ENCODE peak calls at places on chromosomes 3 and 15, in eight cellular contexts. W is mammary epithelial cell; U is body of pancreas; S is HCT116; C is breast epithelium; N is esophagus squamous epithelium; B is CD8-positive, alpha-beta T cell; Z is adipocyte. A is an unnamed sample. For H3K9me3, the result is how much of the 10 kb centered on the place peaks cover.

GRCh38 chr3:141426404-141427034 is 58.2 kb downstream of the ZBTB38 start:
- DNase-seq in W (no peak), U (peak), S (no peak), C (peak), N (no peak), B (no peak), Z (peak), A (peak)

GRCh38 chr3:39639344-39640236 is 169.8 kb upstream of the MYRIP start:
- DNase-seq in W (peak), U (no peak), S (peak), C (no peak), N (no peak), B (no peak), Z (peak), A (no peak)

GRCh38 chr3:140883428-140883827 is 58.2 kb upstream of the SLC25A36 start:
- DNase-seq in W (no peak), U (no peak), S (no peak), C (no peak), N (no peak), B (no peak), Z (no peak), A (no peak)

GRCh38 chr3:49841806-49842205 is 14.6 kb downstream of the TRAIP start:
- DNase-seq in W (no peak), U (no peak), S (no peak), C (no peak), N (no peak), B (no peak), Z (no peak), A (no peak)

GRCh38 chr3:87311309-87311708 is 34.9 kb upstream of the POU1F1 start:
- DNase-seq in W (peak), U (no peak), S (no peak), C (no peak), N (no peak), B (no peak), Z (peak), A (no peak)

GRCh38 chr15:96330450-96331140 is at the start of gene NR2F2:
- DNase-seq in W (peak), U (peak), S (peak), C (peak), N (peak), B (no peak), Z (peak), A (peak)

GRCh38 chr3:14899993-14900618 is 47.3 kb upstream of the NR2C2 start:
- DNase-seq in W (no peak), U (no peak), S (no peak), C (no peak), N (no peak), B (no peak), Z (no peak), A (no peak)

GRCh38 chr15:40190591-40190990 is 29.7 kb downstream of the BUB1B start:
- DNase-seq in W (peak), U (no peak), S (no peak), C (no peak), N (no peak), B (no peak), Z (peak), A (no peak)

GRCh38 chr3:48232734-48233133 is 8.2 kb upstream of the ZNF589 start:
- DNase-seq in W (peak), U (peak), S (peak), C (peak), N (no peak), B (peak), Z (peak), A (peak)

GRCh38 chr3:53254810-53255359 is 937 bp downstream of the TKT start:
- DNase-seq in W (peak), U (peak), S (no peak), C (peak), N (no peak), B (peak), Z (peak), A (peak)

GRCh38 chr3:156818890-156819289 is 7.3 kb upstream of the LEKR1 start:
- DNase-seq in W (peak), U (no peak), S (peak), C (no peak), N (no peak), B (no peak), Z (peak), A (no peak)

GRCh38 chr15:89332446-89332845 is 2.2 kb downstream of the POLG start:
- DNase-seq in W (no peak), U (no peak), S (peak), C (no peak), N (no peak), B (no peak), Z (peak), A (peak)

GRCh38 chr3:17355591-17355990 is 386.8 kb downstream of the TBC1D5 start:
- DNase-seq in W (peak), U (no peak), S (no peak), C (no peak), N (no peak), B (no peak), Z (peak), A (no peak)

GRCh38 chr3:112409061-112409460 is 76.1 kb downstream of the CD200 start:
- DNase-seq in W (no peak), U (no peak), S (no peak), C (no peak), N (no peak), B (no peak), Z (no peak), A (no peak)

GRCh38 chr3:125622381-125622788 is 27.1 kb upstream of the OSBPL11 start:
- DNase-seq in W (no peak), U (no peak), S (no peak), C (no peak), N (no peak), B (no peak), Z (no peak), A (no peak)

GRCh38 chr15:85533949-85534543 is 153.6 kb downstream of the AKAP13 start:
- DNase-seq in W (peak), U (no peak), S (no peak), C (no peak), N (no peak), B (no peak), Z (no peak), A (no peak)

GRCh38 chr3:140243536-140243935 is 308.6 kb downstream of the CLSTN2 start:
- DNase-seq in W (no peak), U (no peak), S (no peak), C (no peak), N (no peak), B (no peak), Z (no peak), A (no peak)

GRCh38 chr3:117486709-117487394 is 777.3 kb downstream of the TUSC7 start:
- DNase-seq in W (no peak), U (no peak), S (no peak), C (no peak), N (no peak), B (no peak), Z (no peak), A (no peak)

GRCh38 chr3:11616551-11616950 is 27.2 kb downstream of the VGLL4 start:
- DNase-seq in W (no peak), U (no peak), S (no peak), C (no peak), N (no peak), B (no peak), Z (no peak), A (no peak)

GRCh38 chr3:33597257-33597689 is 120.8 kb downstream of the CLASP2 start:
- DNase-seq in W (no peak), U (no peak), S (no peak), C (no peak), N (no peak), B (no peak), Z (peak), A (no peak)

GRCh38 chr3:116877968-116878367 is 168.4 kb downstream of the TUSC7 start:
- DNase-seq in W (no peak), U (no peak), S (no peak), C (no peak), N (no peak), B (no peak), Z (no peak), A (no peak)

GRCh38 chr3:78571486-78571885 is 1196.3 kb downstream of the ROBO1 start:
- DNase-seq in W (no peak), U (no peak), S (no peak), C (no peak), N (no peak), B (no peak), Z (no peak), A (no peak)

GRCh38 chr3:139772539-139773500 is 95.0 kb upstream of the NMNAT3 start:
- DNase-seq in W (peak), U (no peak), S (no peak), C (no peak), N (no peak), B (no peak), Z (peak), A (no peak)

GRCh38 chr3:102346897-102347296 is 87.9 kb upstream of the ZPLD1 start:
- DNase-seq in W (peak), U (no peak), S (no peak), C (no peak), N (no peak), B (no peak), Z (no peak), A (no peak)

GRCh38 chr3:111764645-111765091 is 94.4 kb upstream of the PHLDB2 start:
- DNase-seq in W (peak), U (no peak), S (peak), C (no peak), N (no peak), B (no peak), Z (no peak), A (no peak)

GRCh38 chr3:124158174-124158812 is 166.4 kb upstream of the ROPN1 start:
- DNase-seq in W (no peak), U (no peak), S (no peak), C (no peak), N (no peak), B (no peak), Z (no peak), A (peak)

GRCh38 chr3:184203526-184203925 is 17.5 kb downstream of the ABCF3 start:
- DNase-seq in W (no peak), U (no peak), S (no peak), C (no peak), N (no peak), B (no peak), Z (no peak), A (no peak)

GRCh38 chr15:65339926-65340325 is 35.4 kb downstream of the RNU5B-1 start:
- DNase-seq in W (no peak), U (no peak), S (no peak), C (no peak), N (no peak), B (no peak), Z (no peak), A (no peak)

GRCh38 chr3:23108651-23109050 is 94.5 kb upstream of the UBE2E2 start:
- DNase-seq in W (no peak), U (no peak), S (no peak), C (no peak), N (no peak), B (no peak), Z (no peak), A (no peak)

GRCh38 chr3:184332370-184333090 is 4.9 kb upstream of the FAM131A start:
- DNase-seq in W (peak), U (no peak), S (no peak), C (no peak), N (no peak), B (no peak), Z (peak), A (no peak)

GRCh38 chr3:8886556-8886955 is 76.7 kb downstream of the RAD18 start:
- DNase-seq in W (peak), U (no peak), S (no peak), C (no peak), N (no peak), B (no peak), Z (no peak), A (no peak)

GRCh38 chr3:176953106-176954080 is 243.9 kb downstream of the TBL1XR1 start:
- DNase-seq in W (no peak), U (peak), S (no peak), C (peak), N (no peak), B (no peak), Z (peak), A (no peak)

GRCh38 chr3:194075088-194075615 is 60.8 kb upstream of the HES1 start:
- DNase-seq in W (no peak), U (no peak), S (no peak), C (no peak), N (no peak), B (no peak), Z (no peak), A (no peak)

GRCh38 chr3:140823106-140823505 is 118.5 kb upstream of the SLC25A36 start:
- DNase-seq in W (no peak), U (no peak), S (no peak), C (no peak), N (no peak), B (no peak), Z (no peak), A (no peak)

GRCh38 chr3:158644345-158644908 is at the start of gene GFM1:
- DNase-seq in W (peak), U (peak), S (peak), C (peak), N (peak), B (peak), Z (peak), A (peak)

GRCh38 chr15:25241241-25241801 is 197.5 kb downstream of the UBE3A start:
- DNase-seq in W (no peak), U (no peak), S (no peak), C (peak), N (no peak), B (no peak), Z (no peak), A (no peak)

GRCh38 chr15:25239471-25240345 is 199.1 kb downstream of the UBE3A start:
- DNase-seq in W (no peak), U (no peak), S (no peak), C (peak), N (no peak), B (no peak), Z (no peak), A (no peak)

GRCh38 chr15:25238716-25239470 is 199.9 kb downstream of the UBE3A start:
- DNase-seq in W (no peak), U (no peak), S (no peak), C (peak), N (no peak), B (no peak), Z (no peak), A (no peak)

GRCh38 chr15:25242166-25242879 is 196.5 kb downstream of the UBE3A start:
- DNase-seq in W (no peak), U (peak), S (no peak), C (peak), N (no peak), B (no peak), Z (no peak), A (peak)

DNA sequence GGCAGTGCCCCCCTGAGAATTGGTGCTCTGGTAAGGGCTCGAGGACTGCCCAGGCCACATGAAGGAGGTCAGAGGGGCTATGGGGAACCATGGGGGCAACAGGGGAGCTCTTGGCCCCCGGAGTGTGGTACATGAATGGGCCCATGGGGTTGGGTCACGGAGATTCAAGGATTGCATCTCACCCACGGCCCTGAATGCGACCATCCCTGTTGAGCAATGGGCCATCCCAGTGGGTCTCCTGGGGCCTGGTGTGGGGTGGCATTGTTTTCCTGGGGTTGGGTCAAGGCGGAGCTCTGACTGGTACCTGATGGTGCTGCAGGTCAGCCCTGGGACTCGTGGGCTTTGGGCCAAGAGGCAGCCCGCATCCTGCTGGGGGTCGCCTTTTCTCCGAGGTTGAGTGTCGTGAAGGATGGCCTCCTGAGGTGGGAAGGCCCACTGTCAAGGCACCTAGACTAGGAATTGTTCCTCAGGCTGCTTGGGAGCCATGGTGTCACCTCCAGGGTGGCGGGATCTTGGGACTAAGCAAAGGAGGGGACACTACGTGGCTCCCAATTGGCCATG is 198.3 kb downstream of the UBE3A start:
- DNase-seq in W (no peak), U (no peak), S (no peak), C (peak), N (no peak), B (no peak), Z (no peak), A (no peak)
- H3K9me3 ChIP-seq in W (half or more), U (under half), S (under half), C (half or more), N (under half), B (under half), Z (under half), A (under half)

GRCh38 chr15:28147827-28148226 is 48.7 kb upstream of the OCA2 start:
- DNase-seq in W (no peak), U (no peak), S (no peak), C (no peak), N (no peak), B (no peak), Z (no peak), A (no peak)
- H3K9me3 ChIP-seq in W (under half), U (under half), S (under half), C (under half), N (under half), B (under half), Z (under half), A (under half)

GRCh38 chr3:185702564-185703225 is 116.6 kb downstream of the SENP2 start:
- DNase-seq in W (no peak), U (peak), S (no peak), C (no peak), N (no peak), B (no peak), Z (no peak), A (no peak)
- H3K9me3 ChIP-seq in W (under half), U (under half), S (under half), C (under half), N (under half), B (under half), Z (under half), A (under half)

GRCh38 chr3:134044459-134044858 is 14.7 kb upstream of the SLCO2A1 start:
- DNase-seq in W (no peak), U (no peak), S (no peak), C (no peak), N (no peak), B (no peak), Z (no peak), A (no peak)
- H3K9me3 ChIP-seq in W (under half), U (under half), S (under half), C (under half), N (under half), B (under half), Z (under half), A (under half)

DNA sequence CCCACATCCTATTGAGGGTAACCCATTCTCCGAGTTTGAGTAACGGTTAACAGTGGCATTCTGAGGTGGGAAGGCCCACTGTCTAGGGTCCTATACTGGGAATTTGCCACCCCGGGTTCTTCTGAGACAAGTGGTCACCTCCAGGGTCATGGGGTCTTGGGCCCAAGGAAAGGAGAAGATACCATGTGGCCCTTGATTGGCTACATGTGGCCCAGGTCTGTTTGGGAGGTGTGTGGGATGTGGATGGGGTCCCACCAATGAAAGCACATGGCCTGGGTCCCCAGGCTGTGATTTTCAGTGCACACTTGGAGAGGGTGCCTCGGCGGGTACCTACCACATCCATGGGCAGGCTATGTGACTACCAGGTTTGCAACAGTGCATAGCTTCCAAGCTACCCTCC is 214.4 kb downstream of the UBE3A start:
- DNase-seq in W (no peak), U (no peak), S (no peak), C (no peak), N (no peak), B (no peak), Z (no peak), A (no peak)
- H3K9me3 ChIP-seq in W (half or more), U (under half), S (under half), C (under half), N (under half), B (under half), Z (under half), A (under half)

GRCh38 chr3:25653322-25653721 is 11.4 kb downstream of the TOP2B start:
- DNase-seq in W (no peak), U (no peak), S (no peak), C (no peak), N (no peak), B (no peak), Z (no peak), A (no peak)
- H3K9me3 ChIP-seq in W (under half), U (under half), S (under half), C (under half), N (under half), B (under half), Z (under half), A (under half)

GRCh38 chr3:41682996-41683395 is 278.9 kb downstream of the ULK4 start:
- DNase-seq in W (peak), U (no peak), S (no peak), C (no peak), N (no peak), B (no peak), Z (peak), A (no peak)

GRCh38 chr3:41684802-41685740 is 276.8 kb downstream of the ULK4 start:
- DNase-seq in W (no peak), U (no peak), S (no peak), C (no peak), N (no peak), B (no peak), Z (peak), A (no peak)

GRCh38 chr3:41683666-41684350 is 278.1 kb downstream of the ULK4 start:
- DNase-seq in W (peak), U (no peak), S (no peak), C (no peak), N (no peak), B (no peak), Z (peak), A (no peak)

GRCh38 chr3:41679412-41679811 is 282.5 kb downstream of the ULK4 start:
- DNase-seq in W (no peak), U (no peak), S (no peak), C (no peak), N (no peak), B (no peak), Z (peak), A (no peak)

GRCh38 chr3:41681479-41681878 is 280.4 kb downstream of the ULK4 start:
- DNase-seq in W (peak), U (no peak), S (no peak), C (no peak), N (no peak), B (no peak), Z (peak), A (no peak)
- H3K9me3 ChIP-seq in W (under half), U (under half), S (under half), C (under half), N (under half), B (under half), Z (under half), A (under half)

GRCh38 chr3:26460975-26461374 is 161.6 kb upstream of the LRRC3B start:
- DNase-seq in W (no peak), U (no peak), S (no peak), C (no peak), N (no peak), B (no peak), Z (no peak), A (no peak)
- H3K9me3 ChIP-seq in W (under half), U (under half), S (under half), C (under half), N (under half), B (under half), Z (under half), A (under half)